ENCODE peak calls at places on chromosomes 11 and 22, in nine cellular contexts. N, T, B, V, Z, Q, P, Y and A are unnamed samples.
A peak's percentile ranks its signal among the peaks of the same experiment; 100 is the strongest.

GRCh38 chr11:134355656-134356055 is 23.9 kb downstream of the GLB1L2 start:
- DNase-seq in N (no peak), T (no peak), B (no peak), V (no peak), Z (no peak), Q (no peak), P (no peak), Y (no peak), A (no peak)

GRCh38 chr22:45308624-45309421 is 911 bp upstream of the FAM118A start:
- DNase-seq in N (no peak), T (no peak), B (no peak), V (no peak), Z (no peak), Q (no peak), P (no peak), Y (peak; percentile 21), A (peak; percentile 32)

GRCh38 chr11:36177837-36178236 is 111.4 kb downstream of the COMMD9 start:
- DNase-seq in N (no peak), T (no peak), B (no peak), V (no peak), Z (peak; percentile 30), Q (no peak), P (no peak), Y (no peak), A (peak; percentile 23)

GRCh38 chr11:17014321-17014773 is at the start of gene PLEKHA7:
- DNase-seq in N (no peak), T (no peak), B (no peak), V (no peak), Z (no peak), Q (peak; percentile 59), P (peak; percentile 14), Y (no peak), A (no peak)

GRCh38 chr22:50704510-50705218 is 32.0 kb downstream of the SHANK3 start:
- DNase-seq in N (peak; percentile 65), T (no peak), B (no peak), V (no peak), Z (no peak), Q (no peak), P (no peak), Y (no peak), A (no peak)

GRCh38 chr11:99781074-99781473 is 760.3 kb downstream of the CNTN5 start:
- DNase-seq in N (no peak), T (no peak), B (no peak), V (no peak), Z (peak; percentile 18), Q (no peak), P (no peak), Y (no peak), A (no peak)

GRCh38 chr11:95469268-95469667 is 238.3 kb upstream of the SESN3 start:
- DNase-seq in N (no peak), T (peak; percentile 45), B (no peak), V (no peak), Z (no peak), Q (no peak), P (peak; percentile 39), Y (no peak), A (no peak)

GRCh38 chr11:75547617-75548054 is 14.4 kb upstream of the SERPINH1 start:
- DNase-seq in N (peak; percentile 74), T (peak; percentile 56), B (no peak), V (peak; percentile 65), Z (peak; percentile 77), Q (peak; percentile 88), P (peak; percentile 81), Y (peak; percentile 41), A (no peak)

GRCh38 chr11:11733246-11733763 is 108.5 kb upstream of the USP47 start:
- DNase-seq in N (no peak), T (no peak), B (no peak), V (no peak), Z (no peak), Q (no peak), P (no peak), Y (no peak), A (no peak)

GRCh38 chr11:46249103-46249942 is 28.1 kb upstream of the CREB3L1 start:
- DNase-seq in N (no peak), T (no peak), B (no peak), V (peak; percentile 67), Z (peak; percentile 50), Q (no peak), P (peak; percentile 31), Y (no peak), A (no peak)

GRCh38 chr11:32658639-32659406 is 75.2 kb downstream of the EIF3M start:
- DNase-seq in N (no peak), T (no peak), B (no peak), V (peak; percentile 53), Z (peak; percentile 25), Q (no peak), P (peak; percentile 65), Y (no peak), A (no peak)

GRCh38 chr11:68146704-68147474 is 25.7 kb upstream of the CHKA start:
- DNase-seq in N (no peak), T (peak; percentile 17), B (no peak), V (peak; percentile 50), Z (peak; percentile 49), Q (peak; percentile 86), P (peak; percentile 38), Y (no peak), A (no peak)

GRCh38 chr22:40044870-40045834 is 50.4 kb downstream of the FAM83F start:
- DNase-seq in N (peak; percentile 79), T (no peak), B (no peak), V (peak; percentile 15), Z (no peak), Q (peak; percentile 79), P (peak; percentile 60), Y (peak; percentile 89), A (peak; percentile 58)

GRCh38 chr22:45099961-45100360 is 63.8 kb upstream of the NUP50 start:
- DNase-seq in N (no peak), T (no peak), B (no peak), V (no peak), Z (no peak), Q (no peak), P (no peak), Y (no peak), A (no peak)

GRCh38 chr11:32340181-32340580 is 95.2 kb downstream of the WT1 start:
- DNase-seq in N (no peak), T (no peak), B (no peak), V (no peak), Z (no peak), Q (no peak), P (no peak), Y (no peak), A (no peak)

GRCh38 chr11:12893787-12894672 is 115.1 kb upstream of the RASSF10 start:
- DNase-seq in N (no peak), T (peak; percentile 71), B (no peak), V (peak; percentile 52), Z (peak; percentile 76), Q (peak; percentile 63), P (peak; percentile 67), Y (peak; percentile 52), A (peak; percentile 26)

GRCh38 chr22:17678817-17679385 is 40.3 kb downstream of the BCL2L13 start:
- DNase-seq in N (no peak), T (peak; percentile 34), B (no peak), V (no peak), Z (no peak), Q (no peak), P (no peak), Y (no peak), A (no peak)

GRCh38 chr11:72070486-72070885 is 9.9 kb downstream of the NUMA1 start:
- DNase-seq in N (no peak), T (no peak), B (no peak), V (no peak), Z (no peak), Q (no peak), P (no peak), Y (no peak), A (no peak)

GRCh38 chr11:72067676-72068075 is 12.7 kb downstream of the NUMA1 start:
- DNase-seq in N (no peak), T (no peak), B (no peak), V (no peak), Z (no peak), Q (no peak), P (no peak), Y (no peak), A (no peak)

GRCh38 chr11:72069200-72069599 is 11.1 kb downstream of the NUMA1 start:
- DNase-seq in N (no peak), T (peak; percentile 65), B (no peak), V (no peak), Z (no peak), Q (no peak), P (peak; percentile 67), Y (no peak), A (no peak)

GRCh38 chr11:72072348-72072747 is 8.0 kb downstream of the NUMA1 start:
- DNase-seq in N (no peak), T (peak; percentile 86), B (no peak), V (peak; percentile 82), Z (peak; percentile 80), Q (no peak), P (peak; percentile 86), Y (peak; percentile 65), A (peak; percentile 10)

GRCh38 chr11:72069787-72070251 is 10.5 kb downstream of the NUMA1 start:
- DNase-seq in N (peak; percentile 87), T (peak; percentile 90), B (no peak), V (peak; percentile 84), Z (peak; percentile 81), Q (peak; percentile 20), P (peak; percentile 97), Y (no peak), A (no peak)
- H3K4me3 ChIP-seq in N (no peak overlapping the region), T (peak overlapping the region; percentile 43), B (no peak overlapping the region), V (no peak overlapping the region), Z (no peak overlapping the region), Q (no peak overlapping the region), P (peak overlapping the region; percentile 45), Y (no peak overlapping the region), A (no peak overlapping the region)

GRCh38 chr11:114280696-114281095 is 15.5 kb upstream of the NNMT start:
- DNase-seq in N (peak; percentile 69), T (peak; percentile 96), B (peak; percentile 85), V (peak; percentile 85), Z (peak; percentile 92), Q (peak; percentile 84), P (peak; percentile 92), Y (peak; percentile 40), A (peak; percentile 7)
- H3K4me3 ChIP-seq in N (no peak overlapping the region), T (peak overlapping the region; percentile 31), B (no peak overlapping the region), V (no peak overlapping the region), Z (no peak overlapping the region), Q (no peak overlapping the region), P (no peak overlapping the region), Y (no peak overlapping the region), A (no peak overlapping the region)

GRCh38 chr11:65492387-65492636 is 6.5 kb upstream of the MALAT1 start:
- DNase-seq in N (no peak), T (no peak), B (no peak), V (no peak), Z (no peak), Q (no peak), P (no peak), Y (no peak), A (no peak)
- H3K4me3 ChIP-seq in N (peak overlapping the region; percentile 10), T (peak overlapping the region; percentile 12), B (no peak overlapping the region), V (no peak overlapping the region), Z (no peak overlapping the region), Q (no peak overlapping the region), P (peak overlapping the region; percentile 43), Y (peak overlapping the region; percentile 42), A (no peak overlapping the region)

DNA sequence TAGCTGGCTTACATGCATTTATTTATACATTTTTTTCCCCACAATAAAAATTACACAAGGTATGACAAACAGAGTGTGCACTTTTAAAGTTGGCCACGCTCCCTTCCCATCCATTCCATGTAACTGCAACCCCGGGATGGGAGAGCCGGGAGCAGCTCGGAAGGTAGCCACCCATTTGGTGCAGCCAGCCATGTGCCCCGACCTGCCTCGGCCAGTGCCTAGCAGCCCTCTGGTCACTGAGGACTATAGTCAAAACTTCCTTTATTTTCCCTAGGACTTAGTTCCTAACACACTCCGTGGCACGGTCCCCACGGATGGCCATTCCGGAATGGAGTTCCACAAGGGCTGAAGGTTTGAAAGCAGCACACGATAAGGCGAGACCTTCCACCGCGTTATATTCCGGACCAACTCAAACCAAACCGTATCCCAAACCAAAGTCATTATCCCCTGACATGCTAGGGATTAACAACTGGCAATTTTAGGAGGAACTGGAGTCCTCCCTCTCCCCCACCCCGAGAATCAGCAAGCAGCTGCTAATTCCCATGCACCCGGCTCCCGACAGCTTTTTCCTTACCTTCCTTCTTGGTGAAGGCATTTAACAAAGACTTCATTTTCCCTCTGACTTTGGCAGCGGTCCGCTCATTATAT is 426.4 kb downstream of the SHANK2 start:
- DNase-seq in N (no peak), T (no peak), B (no peak), V (no peak), Z (no peak), Q (no peak), P (peak; percentile 3), Y (no peak), A (no peak)
- H3K4me3 ChIP-seq in N (peak overlapping the region; percentile 39), T (no peak overlapping the region), B (no peak overlapping the region), V (no peak overlapping the region), Z (no peak overlapping the region), Q (no peak overlapping the region), P (no peak overlapping the region), Y (no peak overlapping the region), A (no peak overlapping the region)